ENCODE peak calls at places on chromosomes 2 and 18, in eight cellular contexts. N, M, Q, R, Z, T, L and K are unnamed samples.

GRCh38 chr2:133525090-133525489 is 43.2 kb downstream of the NCKAP5 start:
- DNase-seq in N (no peak), M (no peak), Q (no peak), R (no peak), Z (no peak), T (no peak), L (no peak), K (no peak)

GRCh38 chr2:52542297-52542696 is 1225.3 kb upstream of the CHAC2 start:
- DNase-seq in N (no peak), M (no peak), Q (no peak), R (no peak), Z (no peak), T (no peak), L (no peak), K (no peak)

GRCh38 chr2:46026431-46026830 is 270.8 kb upstream of the EPAS1 start:
- DNase-seq in N (no peak), M (no peak), Q (no peak), R (no peak), Z (no peak), T (no peak), L (no peak), K (no peak)

GRCh38 chr2:3675687-3676086 is 17.7 kb downstream of the ALLC start:
- DNase-seq in N (no peak), M (no peak), Q (no peak), R (no peak), Z (no peak), T (no peak), L (no peak), K (no peak)

GRCh38 chr2:120018549-120018948 is 5.7 kb downstream of the EPB41L5 start:
- DNase-seq in N (no peak), M (no peak), Q (no peak), R (no peak), Z (no peak), T (no peak), L (no peak), K (no peak)

GRCh38 chr2:106192752-106193490 is 1.2 kb downstream of the UXS1 start:
- DNase-seq in N (peak), M (peak), Q (no peak), R (peak), Z (peak), T (peak), L (no peak), K (no peak)

GRCh38 chr2:209977386-209978239 is 24.8 kb upstream of the RPE start:
- DNase-seq in N (no peak), M (no peak), Q (no peak), R (no peak), Z (peak), T (no peak), L (no peak), K (no peak)

GRCh38 chr2:160283675-160284074 is 83.6 kb upstream of the ITGB6 start:
- DNase-seq in N (no peak), M (no peak), Q (no peak), R (no peak), Z (no peak), T (no peak), L (no peak), K (no peak)

GRCh38 chr2:201639205-201639604 is 4.1 kb downstream of the TMEM237 start:
- DNase-seq in N (no peak), M (no peak), Q (no peak), R (no peak), Z (no peak), T (no peak), L (no peak), K (no peak)

GRCh38 chr18:36130883-36131653 is 1.4 kb downstream of the ELP2 start:
- DNase-seq in N (no peak), M (no peak), Q (no peak), R (no peak), Z (peak), T (no peak), L (no peak), K (no peak)

GRCh38 chr2:201185863-201186262 is 2.9 kb downstream of the CASP10 start:
- DNase-seq in N (no peak), M (no peak), Q (no peak), R (no peak), Z (no peak), T (no peak), L (no peak), K (no peak)

GRCh38 chr2:234395801-234396478 is 100.9 kb downstream of the ARL4C start:
- DNase-seq in N (no peak), M (no peak), Q (no peak), R (no peak), Z (no peak), T (no peak), L (no peak), K (no peak)

GRCh38 chr2:2881507-2881906 is 496.1 kb downstream of the EIPR1 start:
- DNase-seq in N (no peak), M (no peak), Q (no peak), R (no peak), Z (no peak), T (no peak), L (no peak), K (no peak)

GRCh38 chr2:229731363-229731762 is 17.0 kb upstream of the DNER start:
- DNase-seq in N (no peak), M (no peak), Q (no peak), R (no peak), Z (no peak), T (no peak), L (no peak), K (no peak)

GRCh38 chr2:119522561-119523110 is 1.6 kb downstream of the SCTR start:
- DNase-seq in N (no peak), M (no peak), Q (peak), R (no peak), Z (no peak), T (no peak), L (no peak), K (no peak)

GRCh38 chr2:3280683-3281520 is 96.7 kb downstream of the EIPR1 start:
- DNase-seq in N (no peak), M (peak), Q (no peak), R (no peak), Z (no peak), T (no peak), L (no peak), K (no peak)

GRCh38 chr18:79068299-79068945 is 772 bp upstream of the ATP9B start:
- DNase-seq in N (no peak), M (no peak), Q (no peak), R (no peak), Z (peak), T (no peak), L (peak), K (no peak)

GRCh38 chr2:236946871-236947270 is 138.8 kb upstream of the COPS8 start:
- DNase-seq in N (no peak), M (no peak), Q (peak), R (no peak), Z (no peak), T (no peak), L (no peak), K (no peak)

GRCh38 chr2:175076272-175076671 is 71.1 kb upstream of the CHN1 start:
- DNase-seq in N (no peak), M (no peak), Q (no peak), R (no peak), Z (no peak), T (no peak), L (no peak), K (no peak)

GRCh38 chr2:97011977-97012569 is 25.7 kb upstream of the FAM178B start:
- DNase-seq in N (no peak), M (no peak), Q (no peak), R (no peak), Z (peak), T (no peak), L (no peak), K (no peak)

GRCh38 chr2:231745303-231746038 is 35.6 kb downstream of the PDE6D start:
- DNase-seq in N (no peak), M (no peak), Q (no peak), R (no peak), Z (peak), T (no peak), L (no peak), K (no peak)

GRCh38 chr2:36359006-36359580 is 3.5 kb downstream of the CRIM1 start:
- DNase-seq in N (no peak), M (no peak), Q (no peak), R (no peak), Z (no peak), T (no peak), L (no peak), K (no peak)

GRCh38 chr18:40413160-40413559 is 1541.9 kb upstream of the PIK3C3 start:
- DNase-seq in N (peak), M (no peak), Q (no peak), R (no peak), Z (peak), T (no peak), L (peak), K (no peak)

GRCh38 chr2:202932425-202933138 is 20.5 kb downstream of the CARF start:
- DNase-seq in N (no peak), M (no peak), Q (peak), R (no peak), Z (no peak), T (no peak), L (no peak), K (no peak)

GRCh38 chr2:62196278-62196901 is 475 bp downstream of the B3GNT2 start:
- DNase-seq in N (no peak), M (peak), Q (peak), R (peak), Z (peak), T (peak), L (peak), K (peak)

GRCh38 chr2:162509288-162509968 is 165.5 kb downstream of the GCA start:
- DNase-seq in N (no peak), M (no peak), Q (no peak), R (no peak), Z (no peak), T (no peak), L (no peak), K (no peak)

GRCh38 chr2:20148411-20148810 is 76.5 kb downstream of the SDC1 start:
- DNase-seq in N (no peak), M (no peak), Q (no peak), R (no peak), Z (no peak), T (no peak), L (no peak), K (no peak)

GRCh38 chr2:74984947-74985637 is 26.6 kb downstream of the POLE4 start:
- DNase-seq in N (no peak), M (no peak), Q (no peak), R (no peak), Z (peak), T (no peak), L (no peak), K (no peak)

GRCh38 chr2:26712486-26713465 is 20.3 kb downstream of the KCNK3 start:
- DNase-seq in N (no peak), M (no peak), Q (no peak), R (no peak), Z (no peak), T (peak), L (no peak), K (no peak)

GRCh38 chr2:159617651-159618050 is 1.3 kb upstream of the BAZ2B start:
- DNase-seq in N (no peak), M (no peak), Q (no peak), R (no peak), Z (peak), T (no peak), L (no peak), K (no peak)

GRCh38 chr2:241770185-241770935 is 6.3 kb upstream of the GAL3ST2 start:
- DNase-seq in N (no peak), M (no peak), Q (peak), R (no peak), Z (no peak), T (no peak), L (peak), K (no peak)

DNA sequence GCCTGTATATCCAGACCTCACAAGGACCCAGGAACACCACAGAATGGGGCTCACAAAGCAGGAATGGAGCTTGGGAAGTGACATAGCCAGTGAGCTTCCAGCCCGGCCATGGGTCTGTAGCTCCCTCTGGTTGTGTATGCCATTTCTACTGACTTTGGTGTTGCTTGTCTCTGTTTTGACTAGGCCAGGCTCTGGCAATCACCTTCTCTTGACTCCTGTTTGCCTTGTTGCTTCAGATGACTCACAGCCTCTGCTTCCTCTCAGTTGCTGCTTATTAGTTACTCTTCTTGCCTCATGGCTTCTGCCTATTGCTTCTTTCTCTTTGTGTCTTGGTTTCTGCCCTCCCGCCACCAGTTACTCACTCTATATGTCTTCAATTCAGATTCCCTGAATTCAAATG is 15.8 kb upstream of the IER3IP1 start:
- DNase-seq in N (no peak), M (no peak), Q (no peak), R (no peak), Z (no peak), T (no peak), L (no peak), K (no peak)
- TF ChIP-seq CTCF in N (no peak), M (no peak), Q (no peak), R (no peak), Z (peak), T (no peak), L (no peak), K (no peak)

DNA sequence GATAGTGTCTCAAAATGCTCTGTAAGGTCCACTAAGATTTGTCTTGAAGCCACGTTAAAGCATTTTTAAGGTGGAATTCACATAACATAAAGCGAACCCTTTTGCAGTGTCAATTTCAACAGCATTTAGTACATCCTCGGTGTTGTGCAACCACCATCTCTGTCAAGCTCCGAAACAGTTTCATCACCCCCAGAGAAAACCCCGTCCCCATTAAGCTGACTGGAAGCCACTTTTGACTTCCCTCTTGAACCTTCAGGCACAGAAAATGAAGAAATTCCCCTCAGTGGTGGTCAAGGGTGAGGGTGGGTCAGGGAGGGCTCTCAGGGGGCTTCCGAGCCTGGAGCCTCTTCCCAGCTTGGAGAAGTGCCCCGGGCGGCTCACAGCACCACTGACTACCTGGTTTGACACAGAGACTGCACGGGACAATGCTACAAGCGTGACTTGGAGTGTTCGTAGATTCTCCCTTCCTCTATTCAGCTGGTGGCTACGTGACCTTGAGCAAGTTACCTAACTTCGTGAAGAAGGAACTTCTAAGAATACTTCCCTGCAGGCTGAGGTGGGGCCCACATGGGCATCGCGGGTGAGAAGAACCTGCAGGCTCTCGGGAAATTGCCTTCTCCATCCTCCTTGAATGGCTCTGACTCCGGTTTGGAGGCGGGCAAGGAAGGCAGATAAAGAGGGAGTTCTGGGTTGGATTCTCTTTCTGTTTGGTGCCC is 100.3 kb upstream of the HDAC4 start:
- DNase-seq in N (no peak), M (peak), Q (no peak), R (no peak), Z (no peak), T (no peak), L (no peak), K (no peak)
- TF ChIP-seq CTCF in N (no peak), M (no peak), Q (no peak), R (no peak), Z (no peak), T (no peak), L (no peak), K (no peak)

DNA sequence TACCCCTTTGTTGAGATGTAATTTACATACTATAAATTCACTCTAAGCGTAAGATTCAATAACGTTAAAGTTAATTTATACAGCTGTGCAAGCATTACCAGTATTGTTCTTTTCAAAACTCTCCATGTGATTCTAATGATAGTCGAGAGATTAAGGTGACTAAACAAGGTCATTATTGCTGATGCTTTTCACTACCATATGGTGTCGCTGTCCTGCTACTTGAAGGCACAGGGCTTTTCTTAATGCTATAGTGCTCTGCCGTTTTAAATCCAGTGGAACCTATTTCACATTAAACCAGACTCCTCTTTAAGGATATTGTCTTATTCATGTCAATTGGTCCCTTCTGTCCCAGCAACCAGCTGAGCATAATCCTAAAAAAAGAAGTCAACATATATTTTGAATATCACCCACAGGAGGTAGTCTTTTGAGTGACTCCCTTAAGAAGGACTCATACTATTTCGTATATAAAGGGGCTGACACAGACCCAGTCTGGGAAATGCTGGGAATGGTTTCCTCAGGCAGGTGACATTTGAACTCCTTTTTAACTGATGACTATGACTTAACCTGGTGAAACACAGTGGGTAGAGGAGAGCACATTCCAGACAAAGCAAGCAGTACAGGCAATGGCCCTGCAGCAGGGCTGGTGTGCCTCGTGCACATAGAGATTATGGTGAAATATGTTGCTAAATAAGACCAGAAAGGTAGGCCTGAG is 53.9 kb upstream of the CYTIP start:
- DNase-seq in N (no peak), M (no peak), Q (no peak), R (no peak), Z (peak), T (no peak), L (no peak), K (no peak)
- TF ChIP-seq CTCF in N (peak), M (peak), Q (peak), R (peak), Z (peak), T (peak), L (peak), K (peak)

DNA sequence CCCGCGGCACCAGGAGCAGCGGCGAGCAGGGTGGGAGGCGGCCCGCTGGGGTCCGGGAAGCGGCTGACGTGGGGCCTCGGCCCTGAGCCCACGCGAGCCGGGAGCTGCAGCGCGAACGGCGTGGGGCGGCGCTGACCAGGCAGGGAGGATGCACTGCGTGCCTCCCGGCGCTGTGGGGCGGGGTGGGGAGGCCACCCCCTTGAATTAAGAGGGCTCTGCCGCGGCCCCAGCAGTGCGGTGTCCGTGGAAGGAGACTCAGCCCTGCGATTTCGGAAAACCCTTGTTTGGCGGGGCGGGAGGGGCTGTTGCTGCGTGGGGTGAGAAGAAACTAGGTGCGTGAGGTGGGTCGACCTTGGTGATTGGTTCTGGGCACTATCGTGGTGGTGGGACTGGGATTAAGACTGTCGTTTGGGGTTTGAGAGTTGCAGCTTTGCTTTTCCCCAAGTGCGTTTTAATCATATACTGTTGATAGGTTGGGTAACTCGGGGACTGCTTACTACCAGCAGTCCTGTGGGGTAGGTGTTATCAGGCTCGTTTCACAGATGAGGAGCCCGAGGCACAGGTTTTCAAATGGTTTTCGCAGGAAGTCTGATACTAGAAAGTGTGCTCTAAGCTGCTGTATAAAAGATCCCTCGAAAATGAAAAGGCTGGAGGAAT is 703 bp downstream of the ACSL3 start:
- DNase-seq in N (no peak), M (no peak), Q (no peak), R (peak), Z (no peak), T (peak), L (peak), K (peak)
- TF ChIP-seq CTCF in N (no peak), M (no peak), Q (no peak), R (no peak), Z (no peak), T (no peak), L (no peak), K (peak)

GRCh38 chr2:6915399-6915798 is 1.8 kb upstream of the RNF144A start:
- DNase-seq in N (no peak), M (no peak), Q (no peak), R (no peak), Z (peak), T (no peak), L (no peak), K (no peak)
- TF ChIP-seq CTCF in N (no peak), M (no peak), Q (no peak), R (no peak), Z (no peak), T (no peak), L (no peak), K (no peak)